ENCODE peak calls at places on chromosome 18, in nine cellular contexts. V, Q, Z, K, Y, U, H, W and L are unnamed samples.

GRCh38 chr18:13003466-13003896 is 12.3 kb downstream of the CEP192 start:
- DNase-seq in V (no peak), Q (no peak), Z (no peak), K (no peak), Y (peak), U (no peak), H (no peak), W (no peak), L (no peak)

GRCh38 chr18:35073186-35074105 is 32.2 kb downstream of the MAPRE2 start:
- DNase-seq in V (no peak), Q (no peak), Z (no peak), K (no peak), Y (no peak), U (no peak), H (no peak), W (no peak), L (no peak)

GRCh38 chr18:79947054-79947755 is 4.2 kb downstream of the SLC66A2 start:
- DNase-seq in V (no peak), Q (no peak), Z (no peak), K (no peak), Y (no peak), U (no peak), H (no peak), W (no peak), L (no peak)

GRCh38 chr18:32907656-32908441 is 135.0 kb upstream of the KLHL14 start:
- DNase-seq in V (no peak), Q (no peak), Z (no peak), K (no peak), Y (no peak), U (no peak), H (no peak), W (no peak), L (no peak)

GRCh38 chr18:12745095-12745820 is 42.4 kb downstream of the PSMG2 start:
- DNase-seq in V (no peak), Q (no peak), Z (no peak), K (no peak), Y (no peak), U (no peak), H (no peak), W (no peak), L (no peak)

GRCh38 chr18:34738173-34738894 is 28.2 kb downstream of the DTNA start:
- DNase-seq in V (no peak), Q (no peak), Z (no peak), K (no peak), Y (no peak), U (no peak), H (no peak), W (no peak), L (no peak)

GRCh38 chr18:76564636-76565237 is 69.7 kb upstream of the ZNF516 start:
- DNase-seq in V (no peak), Q (no peak), Z (no peak), K (no peak), Y (no peak), U (no peak), H (no peak), W (no peak), L (no peak)

GRCh38 chr18:12883003-12883683 is 894 bp downstream of the PTPN2 start:
- DNase-seq in V (no peak), Q (peak), Z (no peak), K (no peak), Y (no peak), U (peak), H (peak), W (no peak), L (no peak)

GRCh38 chr18:3061581-3062416 is 48.9 kb upstream of the LPIN2 start:
- DNase-seq in V (peak), Q (peak), Z (peak), K (no peak), Y (no peak), U (no peak), H (peak), W (no peak), L (no peak)

GRCh38 chr18:997499-997898 is 92.8 kb downstream of the ADCYAP1 start:
- DNase-seq in V (no peak), Q (no peak), Z (no peak), K (no peak), Y (no peak), U (no peak), H (no peak), W (no peak), L (no peak)

GRCh38 chr18:48819781-48820482 is 130.8 kb downstream of the SMAD7 start:
- DNase-seq in V (no peak), Q (no peak), Z (no peak), K (no peak), Y (no peak), U (no peak), H (peak), W (no peak), L (no peak)

GRCh38 chr18:79452190-79452990 is 56.7 kb downstream of the NFATC1 start:
- DNase-seq in V (no peak), Q (no peak), Z (no peak), K (no peak), Y (no peak), U (no peak), H (no peak), W (no peak), L (no peak)